ENCODE peak calls at places on chromosome X, in eight cellular contexts. B, L, M, E, I, J, A and P are unnamed samples. For H3K9me3, the result is how much of the 10 kb centered on the place peaks cover.

GRCh38 chrX:10677490-10677889 is 57.1 kb upstream of the MID1 start:
- DNase-seq in B (no peak), L (no peak), M (no peak), E (no peak), I (peak), J (peak), A (no peak), P (no peak)

GRCh38 chrX:121356850-121357171 is 309.4 kb downstream of the GLUD2 start:
- DNase-seq in B (no peak), L (no peak), M (no peak), E (no peak), I (no peak), J (no peak), A (no peak), P (no peak)

GRCh38 chrX:84907324-84907946 is 96.2 kb upstream of the APOOL start:
- DNase-seq in B (no peak), L (no peak), M (no peak), E (no peak), I (peak), J (no peak), A (no peak), P (no peak)

GRCh38 chrX:103554687-103555417 is 30.5 kb upstream of the TCEAL4 start:
- DNase-seq in B (peak), L (peak), M (no peak), E (no peak), I (peak), J (peak), A (peak), P (peak)

GRCh38 chrX:115023139-115023538 is 5.7 kb upstream of the IL13RA2 start:
- DNase-seq in B (no peak), L (no peak), M (no peak), E (no peak), I (peak), J (no peak), A (no peak), P (no peak)

GRCh38 chrX:115147220-115147619 is 42.0 kb upstream of the RBMXL3 start:
- DNase-seq in B (no peak), L (no peak), M (no peak), E (no peak), I (peak), J (no peak), A (no peak), P (no peak)

GRCh38 chrX:128616933-128617332 is 564.7 kb upstream of the ACTRT1 start:
- DNase-seq in B (no peak), L (no peak), M (no peak), E (no peak), I (no peak), J (no peak), A (no peak), P (no peak)

GRCh38 chrX:137195991-137196390 is 162.2 kb upstream of the GPR101 start:
- DNase-seq in B (no peak), L (no peak), M (no peak), E (no peak), I (peak), J (no peak), A (no peak), P (no peak)

GRCh38 chrX:9293051-9293496 is 171.8 kb upstream of the TBL1X start:
- DNase-seq in B (no peak), L (no peak), M (no peak), E (no peak), I (no peak), J (no peak), A (no peak), P (no peak)

GRCh38 chrX:17529349-17529748 is 154.3 kb downstream of the NHS start:
- DNase-seq in B (no peak), L (no peak), M (no peak), E (no peak), I (no peak), J (no peak), A (no peak), P (no peak)

GRCh38 chrX:148567229-148567628 is 66.8 kb downstream of the AFF2 start:
- DNase-seq in B (no peak), L (no peak), M (no peak), E (no peak), I (peak), J (no peak), A (no peak), P (no peak)

GRCh38 chrX:94831364-94831763 is 1157.4 kb downstream of the FAM133A start:
- DNase-seq in B (no peak), L (no peak), M (no peak), E (no peak), I (peak), J (no peak), A (no peak), P (no peak)

GRCh38 chrX:149470960-149471359 is 34.1 kb downstream of the IDS start:
- DNase-seq in B (peak), L (peak), M (peak), E (peak), I (peak), J (peak), A (peak), P (peak)

GRCh38 chrX:115494133-115494532 is 66.8 kb upstream of the PLS3 start:
- DNase-seq in B (no peak), L (no peak), M (no peak), E (no peak), I (no peak), J (no peak), A (no peak), P (no peak)

GRCh38 chrX:136574548-136574947 is 42.5 kb downstream of the VGLL1 start:
- DNase-seq in B (no peak), L (no peak), M (no peak), E (no peak), I (peak), J (no peak), A (no peak), P (no peak)

GRCh38 chrX:150035531-150035930 is 97.2 kb upstream of the EOLA2 start:
- DNase-seq in B (no peak), L (no peak), M (no peak), E (no peak), I (no peak), J (no peak), A (no peak), P (no peak)

GRCh38 chrX:46758163-46758955 is 559 bp downstream of the SLC9A7 start:
- DNase-seq in B (peak), L (no peak), M (no peak), E (peak), I (peak), J (no peak), A (no peak), P (no peak)

DNA sequence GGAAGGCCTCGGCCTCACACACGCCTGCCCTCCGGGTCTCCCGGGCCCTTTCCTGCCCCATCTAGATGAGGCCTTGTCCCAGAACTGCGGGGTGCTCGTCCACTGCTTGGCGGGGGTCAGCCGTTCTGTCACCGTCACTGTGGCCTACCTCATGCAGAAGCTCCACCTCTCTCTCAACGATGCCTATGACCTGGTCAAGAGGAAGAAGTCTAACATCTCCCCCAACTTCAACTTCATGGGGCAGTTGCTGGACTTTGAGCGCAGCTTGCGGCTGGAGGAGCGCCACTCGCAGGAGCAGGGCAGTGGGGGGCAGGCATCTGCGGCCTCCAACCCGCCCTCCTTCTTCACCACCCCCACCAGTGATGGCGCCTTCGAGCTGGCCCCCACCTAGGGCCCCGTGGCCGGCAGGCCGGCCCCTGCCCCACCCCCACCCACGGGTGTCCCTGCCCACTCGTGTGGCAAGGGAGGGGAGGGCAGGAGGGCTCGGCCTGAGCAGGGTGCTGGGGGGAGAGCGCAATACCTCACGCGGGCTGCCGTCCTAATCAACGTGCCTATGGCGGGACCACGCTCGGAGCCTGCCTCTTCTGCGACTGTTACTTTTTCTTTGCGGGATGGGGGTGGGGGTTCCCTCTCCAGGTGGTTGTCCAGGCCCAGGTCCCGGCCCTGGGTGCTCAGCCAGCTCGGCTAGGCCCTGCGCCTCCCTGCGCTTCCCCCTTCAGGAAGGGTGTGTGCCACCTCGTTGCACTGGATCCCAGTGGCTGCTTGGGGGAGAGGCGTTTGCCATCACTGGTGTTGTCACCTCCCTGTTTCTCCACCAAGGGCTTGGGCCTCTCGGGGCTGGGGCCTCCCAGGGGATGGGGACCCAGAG is 3.1 kb downstream of the DUSP9 start:
- DNase-seq in B (peak), L (no peak), M (no peak), E (peak), I (no peak), J (no peak), A (no peak), P (no peak)
- H3K9me3 ChIP-seq in B (under half), L (under half), M (under half), E (under half), I (under half), J (under half), A (under half), P (under half)

DNA sequence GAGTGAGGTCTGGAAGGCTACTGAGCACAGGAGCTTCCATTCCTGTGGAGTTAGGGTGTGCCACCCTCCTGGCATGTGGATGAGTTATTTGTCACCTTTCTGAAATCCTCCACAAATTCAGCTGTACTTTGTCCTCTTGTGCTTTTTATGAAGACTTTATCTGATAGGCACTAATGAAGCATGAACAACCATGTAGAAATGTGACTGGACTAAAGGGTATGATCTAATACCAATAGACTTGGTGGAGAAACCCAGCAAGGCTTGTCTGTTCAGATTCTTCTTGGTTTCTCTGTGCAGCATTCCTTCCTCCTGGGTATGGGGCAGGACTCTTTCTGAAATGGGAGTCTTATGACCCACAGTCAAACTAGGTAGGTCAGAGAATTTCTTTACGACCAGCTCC is 9.6 kb downstream of the NBDY start:
- DNase-seq in B (no peak), L (no peak), M (no peak), E (no peak), I (no peak), J (no peak), A (no peak), P (no peak)
- H3K27ac ChIP-seq in B (no peak), L (no peak), M (no peak), E (no peak), I (peak), J (no peak), A (no peak), P (no peak)

DNA sequence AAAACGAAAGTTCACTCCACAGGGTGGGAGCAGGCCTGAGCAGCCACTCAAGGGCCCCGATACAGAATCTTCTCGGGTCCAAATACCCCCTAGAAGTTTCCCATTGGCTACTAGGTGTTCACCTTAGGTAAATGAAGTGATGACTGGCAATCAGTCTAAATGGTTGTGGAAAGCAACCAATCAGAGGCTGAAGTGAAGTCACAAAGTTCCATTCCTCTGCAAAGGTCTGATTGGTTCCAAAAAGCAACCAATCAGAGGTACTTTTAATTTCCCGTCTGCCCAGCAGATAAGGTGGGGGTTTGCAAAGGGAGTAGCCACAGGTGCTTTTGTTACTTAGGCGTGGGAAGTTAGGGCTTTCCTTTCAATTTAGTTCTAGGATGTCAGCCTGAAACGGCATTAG is 58.2 kb upstream of the NKAP start:
- DNase-seq in B (no peak), L (no peak), M (no peak), E (no peak), I (no peak), J (no peak), A (no peak), P (no peak)
- H3K9me3 ChIP-seq in B (under half), L (under half), M (under half), E (under half), I (under half), J (under half), A (under half), P (under half)

DNA sequence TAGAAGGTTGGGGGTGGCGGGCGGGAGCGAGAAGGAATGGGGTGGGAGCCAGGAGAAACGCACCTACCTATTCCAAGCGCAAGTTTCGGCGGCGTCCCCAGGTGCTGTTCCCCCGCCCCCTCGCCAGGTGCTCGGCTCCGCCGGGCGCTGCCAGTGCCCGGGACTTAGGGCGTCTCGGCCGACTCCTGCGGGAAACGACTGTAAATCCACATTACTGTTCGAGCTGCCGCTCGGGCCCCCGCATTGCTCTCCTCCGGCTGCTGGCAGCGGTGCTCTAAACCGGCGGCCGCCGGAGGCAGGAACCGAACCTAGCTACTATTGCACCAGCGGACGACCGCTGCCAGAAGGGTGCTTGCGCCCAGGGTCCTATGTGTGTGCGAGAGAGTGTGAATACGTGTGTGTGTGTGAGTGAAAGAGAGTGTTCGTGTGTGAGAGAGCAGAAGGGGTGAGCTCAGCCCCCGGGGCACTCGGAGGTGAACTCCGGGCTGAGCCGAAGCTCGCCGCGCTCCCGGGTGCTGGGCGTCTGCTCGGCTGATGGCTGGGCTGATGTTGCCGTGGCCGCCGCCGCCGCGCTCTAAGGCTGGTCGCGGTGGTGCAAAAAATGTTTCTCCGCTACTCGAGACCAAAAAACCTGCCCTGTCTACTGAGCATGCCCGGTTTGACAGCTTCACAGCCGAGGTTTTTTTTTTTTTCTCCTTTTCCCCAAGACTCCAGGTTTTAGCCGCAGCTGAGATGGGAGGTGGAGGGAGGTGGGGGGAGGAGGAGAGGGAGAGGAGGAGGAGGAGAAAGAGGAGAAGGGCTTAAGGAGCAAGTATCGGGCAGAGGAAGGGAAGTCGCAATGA is 115.7 kb upstream of the TEX13C start:
- DNase-seq in B (no peak), L (no peak), M (no peak), E (peak), I (no peak), J (peak), A (no peak), P (no peak)
- H3K27ac ChIP-seq in B (no peak), L (peak), M (no peak), E (no peak), I (no peak), J (peak), A (no peak), P (no peak)

GRCh38 chrX:67684136-67684535 is 140.3 kb downstream of the AR start:
- DNase-seq in B (no peak), L (no peak), M (no peak), E (no peak), I (no peak), J (no peak), A (no peak), P (no peak)
- H3K9me3 ChIP-seq in B (under half), L (under half), M (under half), E (under half), I (under half), J (under half), A (under half), P (under half)

GRCh38 chrX:69277961-69278795 is 112.9 kb upstream of the PJA1 start:
- DNase-seq in B (peak), L (no peak), M (no peak), E (no peak), I (no peak), J (no peak), A (no peak), P (no peak)

GRCh38 chrX:69279234-69279633 is 114.0 kb upstream of the PJA1 start:
- DNase-seq in B (no peak), L (no peak), M (no peak), E (no peak), I (no peak), J (no peak), A (no peak), P (no peak)

GRCh38 chrX:69282893-69283690 is 117.8 kb upstream of the PJA1 start:
- DNase-seq in B (no peak), L (no peak), M (no peak), E (no peak), I (no peak), J (no peak), A (no peak), P (no peak)

GRCh38 chrX:69280956-69281355 is 115.7 kb upstream of the PJA1 start:
- DNase-seq in B (no peak), L (no peak), M (no peak), E (no peak), I (no peak), J (no peak), A (no peak), P (no peak)

DNA sequence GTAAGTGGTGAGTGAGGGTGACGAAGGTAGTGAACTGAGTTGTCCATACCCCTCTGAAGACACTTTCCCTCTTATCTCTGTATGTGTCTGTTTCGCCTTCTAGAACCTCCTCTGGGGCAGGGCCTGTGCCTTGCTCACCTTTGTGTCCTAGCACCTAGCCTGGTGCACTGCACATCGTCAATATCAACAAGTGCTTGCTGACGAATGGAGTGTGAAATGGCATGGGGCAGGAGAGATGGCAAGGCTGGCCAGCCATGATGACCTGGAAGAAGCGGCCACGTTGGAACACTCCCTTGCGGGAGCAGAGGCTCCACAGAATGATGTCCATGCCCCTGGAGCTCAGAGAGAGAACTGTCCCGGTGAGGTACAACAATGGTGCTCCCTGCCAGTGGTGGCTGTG is 112.1 kb upstream of the PJA1 start:
- DNase-seq in B (no peak), L (no peak), M (no peak), E (no peak), I (no peak), J (no peak), A (no peak), P (no peak)
- H3K27ac ChIP-seq in B (no peak), L (no peak), M (no peak), E (no peak), I (peak), J (no peak), A (no peak), P (no peak)

GRCh38 chrX:154307207-154307606 is 11.6 kb downstream of the TKTL1 start:
- DNase-seq in B (no peak), L (no peak), M (no peak), E (no peak), I (peak), J (peak), A (no peak), P (no peak)

GRCh38 chrX:154312116-154312515 is 16.5 kb downstream of the TKTL1 start:
- DNase-seq in B (no peak), L (no peak), M (no peak), E (no peak), I (no peak), J (no peak), A (no peak), P (no peak)

GRCh38 chrX:154310991-154311541 is 15.5 kb downstream of the TKTL1 start:
- DNase-seq in B (no peak), L (no peak), M (no peak), E (no peak), I (no peak), J (no peak), A (no peak), P (no peak)

GRCh38 chrX:154308108-154308946 is 12.7 kb downstream of the TKTL1 start:
- DNase-seq in B (peak), L (peak), M (peak), E (no peak), I (peak), J (peak), A (peak), P (peak)

DNA sequence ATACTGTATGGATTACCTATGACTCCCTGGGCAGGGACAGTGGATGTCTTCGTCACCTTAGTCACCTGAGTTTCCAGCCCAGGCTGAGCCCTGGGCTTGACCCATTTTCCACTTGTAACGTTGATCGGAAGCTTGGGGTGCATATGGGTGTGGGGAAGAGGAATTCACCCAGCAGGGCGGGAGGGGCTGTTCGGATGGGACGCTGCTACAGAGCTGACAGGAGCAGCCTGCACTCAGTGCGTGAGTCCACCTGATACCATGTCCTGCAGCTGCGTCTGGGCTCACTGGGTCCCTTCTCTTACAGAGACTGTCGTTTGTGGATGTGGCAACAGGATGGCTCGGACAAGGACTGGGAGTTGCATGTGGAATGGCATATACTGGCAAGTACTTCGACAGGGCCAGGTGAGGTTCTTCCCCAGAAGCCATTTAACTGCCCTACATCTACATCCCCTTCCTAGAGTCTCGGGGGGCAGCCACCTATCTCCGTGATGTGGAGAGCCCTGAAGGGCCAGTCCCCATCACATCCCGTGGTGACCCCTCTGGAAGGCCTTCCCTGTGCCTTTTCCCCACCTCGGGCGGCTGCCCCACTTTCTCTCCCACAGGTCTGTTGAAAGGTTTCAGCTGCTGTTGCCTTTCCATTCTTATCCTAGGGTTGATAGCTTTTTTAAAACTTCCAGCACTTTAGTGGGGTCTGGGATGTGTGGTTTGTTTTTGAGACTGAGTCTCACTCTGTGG is 13.6 kb downstream of the TKTL1 start:
- DNase-seq in B (no peak), L (no peak), M (no peak), E (no peak), I (no peak), J (no peak), A (no peak), P (no peak)
- H3K9me3 ChIP-seq in B (under half), L (under half), M (under half), E (under half), I (under half), J (under half), A (under half), P (under half)